ENCODE peak calls at places on chromosomes 4 and X, in seven cellular contexts. K, H, O, Y, F, G and U are unnamed samples. For H3K4me1, the result is how much of the 10 kb centered on the place peaks cover.

GRCh38 chr4:107619065-107619464 is 101.0 kb downstream of the PAPSS1 start:
- DNase-seq in K (no peak), H (no peak), O (no peak), Y (no peak), F (peak), G (no peak), U (no peak)

GRCh38 chrX:11628399-11628798 is 37.3 kb downstream of the ARHGAP6 start:
- DNase-seq in K (no peak), H (no peak), O (no peak), Y (no peak), F (no peak), G (no peak), U (no peak)

GRCh38 chrX:149962859-149963757 is 24.8 kb upstream of the EOLA2 start:
- DNase-seq in K (no peak), H (no peak), O (peak), Y (peak), F (peak), G (peak), U (peak)

GRCh38 chrX:2497961-2498780 is 2.6 kb downstream of the DHRSX start:
- DNase-seq in K (no peak), H (no peak), O (peak), Y (peak), F (peak), G (peak), U (no peak)

GRCh38 chrX:149830192-149830873 is 48.6 kb downstream of the MAGEA9 start:
- DNase-seq in K (no peak), H (no peak), O (no peak), Y (no peak), F (peak), G (no peak), U (no peak)

GRCh38 chr4:89249313-89249712 is 58.3 kb downstream of the GPRIN3 start:
- DNase-seq in K (no peak), H (no peak), O (no peak), Y (no peak), F (no peak), G (no peak), U (no peak)

GRCh38 chr4:176443117-176443516 is 123.4 kb downstream of the SPCS3 start:
- DNase-seq in K (no peak), H (no peak), O (no peak), Y (no peak), F (peak), G (no peak), U (no peak)

GRCh38 chr4:153458969-153459368 is 7.2 kb upstream of the TMEM131L start:
- DNase-seq in K (no peak), H (no peak), O (no peak), Y (no peak), F (no peak), G (no peak), U (no peak)

GRCh38 chr4:188372856-188373255 is 233.6 kb downstream of the TRIML1 start:
- DNase-seq in K (no peak), H (no peak), O (no peak), Y (peak), F (no peak), G (no peak), U (no peak)

GRCh38 chrX:13051167-13051528 is 6.7 kb upstream of the FAM9C start:
- DNase-seq in K (no peak), H (no peak), O (no peak), Y (no peak), F (no peak), G (no peak), U (no peak)

GRCh38 chr4:910366-911091 is 21.6 kb downstream of the GAK start:
- DNase-seq in K (no peak), H (peak), O (no peak), Y (no peak), F (no peak), G (no peak), U (no peak)

GRCh38 chrX:19064175-19064574 is 58.1 kb downstream of the ADGRG2 start:
- DNase-seq in K (no peak), H (no peak), O (no peak), Y (no peak), F (no peak), G (no peak), U (no peak)

GRCh38 chr4:136343340-136343739 is 1189.0 kb downstream of the PCDH18 start:
- DNase-seq in K (no peak), H (no peak), O (no peak), Y (no peak), F (no peak), G (no peak), U (no peak)

GRCh38 chrX:105820247-105820646 is 2.1 kb upstream of the NRK start:
- DNase-seq in K (no peak), H (peak), O (no peak), Y (no peak), F (no peak), G (no peak), U (no peak)

GRCh38 chrX:123854329-123854728 is 5.5 kb upstream of the XIAP start:
- DNase-seq in K (no peak), H (no peak), O (no peak), Y (no peak), F (peak), G (no peak), U (no peak)

GRCh38 chr4:168522371-168522770 is 25.5 kb downstream of the PALLD start:
- DNase-seq in K (no peak), H (no peak), O (no peak), Y (no peak), F (no peak), G (no peak), U (no peak)

GRCh38 chr4:105555409-105555808 is 3.0 kb downstream of the ARHGEF38 start:
- DNase-seq in K (no peak), H (no peak), O (no peak), Y (no peak), F (no peak), G (no peak), U (no peak)

GRCh38 chr4:87679449-87680169 is 29.5 kb downstream of the DMP1 start:
- DNase-seq in K (peak), H (no peak), O (no peak), Y (peak), F (peak), G (peak), U (no peak)

GRCh38 chr4:140790765-140791164 is 34.6 kb upstream of the TBC1D9 start:
- DNase-seq in K (peak), H (no peak), O (no peak), Y (peak), F (no peak), G (peak), U (no peak)

GRCh38 chr4:47862297-47862696 is 24.4 kb upstream of the CORIN start:
- DNase-seq in K (no peak), H (no peak), O (no peak), Y (no peak), F (peak), G (no peak), U (no peak)

GRCh38 chr4:94409947-94410346 is 41.8 kb upstream of the PDLIM5 start:
- DNase-seq in K (no peak), H (no peak), O (no peak), Y (no peak), F (peak), G (no peak), U (no peak)

GRCh38 chr4:169311643-169312365 is 41.0 kb upstream of the SH3RF1 start:
- DNase-seq in K (no peak), H (no peak), O (peak), Y (peak), F (peak), G (peak), U (no peak)

GRCh38 chrX:9341305-9342201 is 123.3 kb upstream of the TBL1X start:
- DNase-seq in K (peak), H (peak), O (peak), Y (peak), F (peak), G (peak), U (peak)
- H3K4me3 ChIP-seq in K (peak), H (peak), O (peak), Y (no peak), F (peak), G (no peak), U (no peak)

DNA sequence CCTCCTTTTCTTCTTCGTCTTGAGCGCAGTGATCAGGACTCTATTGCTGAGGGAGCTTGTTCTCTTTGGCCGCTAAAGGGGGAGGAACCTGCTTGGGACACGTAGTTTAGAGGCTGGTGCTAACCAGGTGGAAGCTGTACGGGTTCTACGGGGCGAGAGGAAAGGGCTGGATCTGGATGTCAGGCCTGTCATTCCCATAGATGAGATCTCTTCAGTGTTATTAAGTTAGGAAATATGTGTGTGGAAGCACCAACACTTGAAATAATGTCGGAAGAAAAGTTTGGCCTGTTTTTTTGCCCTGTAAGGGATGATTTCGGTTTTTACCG is 643 bp downstream of the SRP72 start:
- DNase-seq in K (no peak), H (no peak), O (peak), Y (peak), F (peak), G (no peak), U (no peak)
- H3K4me1 ChIP-seq in K (half or more), H (under half), O (under half), Y (under half), F (under half), G (under half), U (under half)

GRCh38 chrX:17262123-17262522 is 112.9 kb upstream of the NHS start:
- DNase-seq in K (no peak), H (no peak), O (no peak), Y (no peak), F (no peak), G (no peak), U (no peak)

DNA sequence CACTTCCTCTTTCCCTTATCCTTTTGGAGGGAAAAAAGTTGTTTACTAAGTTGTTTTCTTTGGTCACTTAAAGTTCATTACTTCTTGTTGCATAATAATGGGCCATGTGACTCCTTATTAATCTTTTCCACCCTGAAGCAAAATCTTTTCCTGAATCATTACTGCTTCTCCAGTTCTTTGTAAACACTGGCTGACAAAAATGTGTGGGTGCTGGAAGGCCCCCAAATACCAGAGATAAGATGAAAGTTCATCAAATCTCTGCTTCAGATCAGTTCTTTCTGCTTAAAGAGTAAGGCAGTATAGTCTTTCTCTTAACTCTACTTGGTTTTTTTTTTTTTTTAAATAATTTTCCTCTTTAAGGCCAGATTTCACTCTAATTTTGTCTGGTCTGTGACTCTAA is 108.8 kb upstream of the NHS start:
- DNase-seq in K (no peak), H (peak), O (no peak), Y (peak), F (peak), G (no peak), U (no peak)
- H3K4me3 ChIP-seq in K (no peak), H (no peak), O (no peak), Y (no peak), F (no peak), G (no peak), U (no peak)

GRCh38 chr4:8125526-8126056 is 33.0 kb downstream of the ABLIM2 start:
- DNase-seq in K (no peak), H (no peak), O (no peak), Y (no peak), F (no peak), G (no peak), U (no peak)
- H3K4me1 ChIP-seq in K (under half), H (under half), O (under half), Y (under half), F (under half), G (under half), U (under half)

DNA sequence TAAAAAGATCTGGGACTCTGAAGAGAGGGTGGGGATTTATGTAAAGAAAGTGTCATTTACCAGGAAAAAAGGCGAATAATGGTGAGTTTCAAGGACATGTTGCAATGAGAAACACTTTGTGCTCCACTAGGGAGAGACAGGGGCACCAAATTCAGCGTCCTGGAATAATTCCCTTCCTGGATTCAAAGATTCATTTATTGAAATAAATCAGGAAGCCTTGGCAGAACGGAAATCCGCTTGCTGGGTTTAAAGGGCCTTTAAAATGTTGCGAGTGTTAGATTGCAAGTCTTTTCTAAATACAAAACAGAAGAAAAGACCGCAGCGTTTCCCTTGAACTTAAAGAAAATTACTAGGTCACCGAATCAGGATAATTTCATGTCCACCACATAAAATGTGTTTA is 3.8 kb upstream of the ZIC3 start:
- DNase-seq in K (no peak), H (no peak), O (no peak), Y (no peak), F (no peak), G (no peak), U (no peak)
- H3K4me3 ChIP-seq in K (no peak), H (no peak), O (no peak), Y (no peak), F (no peak), G (no peak), U (no peak)

DNA sequence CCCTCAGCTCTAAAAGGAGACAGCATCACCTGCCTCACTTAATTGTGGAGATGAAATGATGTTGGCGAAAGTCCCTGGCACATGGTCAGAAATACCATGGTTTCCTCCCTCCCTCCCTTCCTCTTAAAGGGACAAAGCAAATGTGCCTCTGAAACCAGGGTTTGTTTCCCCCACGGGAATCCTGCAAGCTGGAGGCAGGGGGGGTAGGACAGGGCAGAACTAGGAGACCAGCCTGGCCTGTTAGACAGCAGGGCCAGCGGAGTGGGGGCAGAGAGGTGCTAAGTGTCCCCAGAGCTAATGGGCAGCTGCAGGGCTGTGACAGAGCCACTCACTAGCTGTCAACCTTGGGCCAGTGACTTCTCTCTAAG is 5.7 kb downstream of the RTL5 start:
- DNase-seq in K (no peak), H (no peak), O (no peak), Y (no peak), F (no peak), G (no peak), U (no peak)
- H3K4me1 ChIP-seq in K (half or more), H (under half), O (half or more), Y (under half), F (under half), G (under half), U (under half)